ENCODE peak calls at places on chromosomes 12 and 14, in eight cellular contexts. One of them, this sample, is unnamed.

GRCh38 chr12:123696209-123696608 is 15.9 kb upstream of the ATP6V0A2 start:
- DNase-seq in GM19239: no peak
- DNase-seq in iris pigment epithelial cell: no peak
- DNase-seq in T-helper 2 cell: no peak
- DNase-seq in NCI-H345: no peak
- DNase-seq in ovary: no peak
- DNase-seq in RWPE1: no peak
- DNase-seq in posterior cingulate gyrus: no peak
- DNase-seq in this sample: no peak

GRCh38 chr12:77845831-77846230 is 15.1 kb downstream of the NAV3 start:
- DNase-seq in posterior cingulate gyrus: no peak
- DNase-seq in T-helper 2 cell: no peak
- DNase-seq in RWPE1: peak
- DNase-seq in ovary: no peak
- DNase-seq in GM19239: no peak
- DNase-seq in iris pigment epithelial cell: peak
- DNase-seq in NCI-H345: no peak
- DNase-seq in this sample: no peak

GRCh38 chr12:86230516-86231146 is 25.6 kb downstream of the MGAT4C start:
- DNase-seq in ovary: no peak
- DNase-seq in posterior cingulate gyrus: no peak
- DNase-seq in RWPE1: peak
- DNase-seq in iris pigment epithelial cell: peak
- DNase-seq in T-helper 2 cell: no peak
- DNase-seq in NCI-H345: no peak
- DNase-seq in GM19239: no peak
- DNase-seq in this sample: no peak

GRCh38 chr14:94671870-94672444 is 59.8 kb downstream of the SERPINA3 start:
- DNase-seq in iris pigment epithelial cell: no peak
- DNase-seq in T-helper 2 cell: no peak
- DNase-seq in posterior cingulate gyrus: no peak
- DNase-seq in GM19239: no peak
- DNase-seq in RWPE1: no peak
- DNase-seq in NCI-H345: no peak
- DNase-seq in ovary: no peak
- DNase-seq in this sample: no peak

GRCh38 chr12:79098530-79098929 is 234.0 kb downstream of the SYT1 start:
- DNase-seq in GM19239: no peak
- DNase-seq in T-helper 2 cell: no peak
- DNase-seq in ovary: no peak
- DNase-seq in NCI-H345: no peak
- DNase-seq in posterior cingulate gyrus: no peak
- DNase-seq in iris pigment epithelial cell: peak
- DNase-seq in RWPE1: no peak
- DNase-seq in this sample: no peak

GRCh38 chr14:90087433-90087832 is 25.6 kb downstream of the KCNK13 start:
- DNase-seq in posterior cingulate gyrus: peak
- DNase-seq in RWPE1: peak
- DNase-seq in GM19239: no peak
- DNase-seq in T-helper 2 cell: no peak
- DNase-seq in ovary: no peak
- DNase-seq in iris pigment epithelial cell: peak
- DNase-seq in NCI-H345: no peak
- DNase-seq in this sample: no peak

GRCh38 chr12:52903855-52904508 is 894 bp downstream of the KRT8 start:
- DNase-seq in posterior cingulate gyrus: no peak
- DNase-seq in RWPE1: peak
- DNase-seq in ovary: peak
- DNase-seq in NCI-H345: peak
- DNase-seq in iris pigment epithelial cell: peak
- DNase-seq in GM19239: peak
- DNase-seq in T-helper 2 cell: peak
- DNase-seq in this sample: peak

GRCh38 chr14:53767566-53767965 is 189.1 kb downstream of the BMP4 start:
- DNase-seq in NCI-H345: peak
- DNase-seq in posterior cingulate gyrus: no peak
- DNase-seq in RWPE1: no peak
- DNase-seq in iris pigment epithelial cell: no peak
- DNase-seq in GM19239: no peak
- DNase-seq in ovary: no peak
- DNase-seq in T-helper 2 cell: no peak
- DNase-seq in this sample: no peak

GRCh38 chr12:29316772-29317171 is 64.2 kb downstream of the ERGIC2 start:
- DNase-seq in ovary: no peak
- DNase-seq in RWPE1: no peak
- DNase-seq in T-helper 2 cell: no peak
- DNase-seq in iris pigment epithelial cell: peak
- DNase-seq in NCI-H345: no peak
- DNase-seq in GM19239: no peak
- DNase-seq in posterior cingulate gyrus: no peak
- DNase-seq in this sample: no peak

GRCh38 chr12:52920937-52921336 is 16.1 kb upstream of the KRT8 start:
- DNase-seq in RWPE1: no peak
- DNase-seq in iris pigment epithelial cell: no peak
- DNase-seq in T-helper 2 cell: no peak
- DNase-seq in posterior cingulate gyrus: no peak
- DNase-seq in NCI-H345: no peak
- DNase-seq in GM19239: no peak
- DNase-seq in ovary: no peak
- DNase-seq in this sample: no peak

GRCh38 chr12:104048162-104048561 is 1.8 kb downstream of the GLT8D2 start:
- DNase-seq in NCI-H345: no peak
- DNase-seq in iris pigment epithelial cell: no peak
- DNase-seq in posterior cingulate gyrus: no peak
- DNase-seq in ovary: no peak
- DNase-seq in GM19239: no peak
- DNase-seq in T-helper 2 cell: no peak
- DNase-seq in RWPE1: no peak
- DNase-seq in this sample: no peak

GRCh38 chr12:42760550-42760949 is 171.0 kb upstream of the PRICKLE1 start:
- DNase-seq in NCI-H345: no peak
- DNase-seq in RWPE1: no peak
- DNase-seq in ovary: no peak
- DNase-seq in T-helper 2 cell: no peak
- DNase-seq in GM19239: no peak
- DNase-seq in iris pigment epithelial cell: no peak
- DNase-seq in posterior cingulate gyrus: no peak
- DNase-seq in this sample: no peak

GRCh38 chr12:126944684-126945083 is 1322.3 kb upstream of the TMEM132C start:
- DNase-seq in ovary: no peak
- DNase-seq in RWPE1: no peak
- DNase-seq in GM19239: no peak
- DNase-seq in NCI-H345: no peak
- DNase-seq in iris pigment epithelial cell: no peak
- DNase-seq in posterior cingulate gyrus: no peak
- DNase-seq in T-helper 2 cell: no peak
- DNase-seq in this sample: no peak

GRCh38 chr12:124513297-124513867 is 54.0 kb downstream of the NCOR2 start:
- DNase-seq in NCI-H345: no peak
- DNase-seq in RWPE1: no peak
- DNase-seq in GM19239: no peak
- DNase-seq in ovary: no peak
- DNase-seq in posterior cingulate gyrus: no peak
- DNase-seq in T-helper 2 cell: no peak
- DNase-seq in iris pigment epithelial cell: no peak
- DNase-seq in this sample: no peak

GRCh38 chr12:88393017-88393767 is 187.1 kb downstream of the KITLG start:
- DNase-seq in ovary: no peak
- DNase-seq in NCI-H345: no peak
- DNase-seq in GM19239: no peak
- DNase-seq in posterior cingulate gyrus: no peak
- DNase-seq in RWPE1: no peak
- DNase-seq in iris pigment epithelial cell: peak
- DNase-seq in T-helper 2 cell: no peak
- DNase-seq in this sample: no peak

GRCh38 chr14:106586098-106586704 is 1059.8 kb downstream of the TMEM121 start:
- DNase-seq in GM19239: peak
- DNase-seq in RWPE1: peak
- DNase-seq in posterior cingulate gyrus: no peak
- DNase-seq in NCI-H345: peak
- DNase-seq in iris pigment epithelial cell: no peak
- DNase-seq in ovary: no peak
- DNase-seq in T-helper 2 cell: peak
- DNase-seq in this sample: peak

GRCh38 chr12:6950401-6950801 is 755 bp upstream of the PTPN6 start:
- DNase-seq in NCI-H345: no peak
- DNase-seq in posterior cingulate gyrus: no peak
- DNase-seq in T-helper 2 cell: no peak
- DNase-seq in GM19239: no peak
- DNase-seq in iris pigment epithelial cell: no peak
- DNase-seq in ovary: peak
- DNase-seq in RWPE1: no peak
- DNase-seq in this sample: peak

GRCh38 chr14:84128025-84128424 is 1401.9 kb upstream of the FLRT2 start:
- DNase-seq in ovary: no peak
- DNase-seq in posterior cingulate gyrus: no peak
- DNase-seq in T-helper 2 cell: no peak
- DNase-seq in iris pigment epithelial cell: peak
- DNase-seq in GM19239: no peak
- DNase-seq in RWPE1: no peak
- DNase-seq in NCI-H345: no peak
- DNase-seq in this sample: no peak

GRCh38 chr14:52013984-52014600 is 24.7 kb downstream of the RTRAF start:
- DNase-seq in NCI-H345: no peak
- DNase-seq in RWPE1: no peak
- DNase-seq in posterior cingulate gyrus: peak
- DNase-seq in iris pigment epithelial cell: no peak
- DNase-seq in T-helper 2 cell: no peak
- DNase-seq in ovary: no peak
- DNase-seq in GM19239: no peak
- DNase-seq in this sample: no peak

GRCh38 chr14:52060080-52060479 is 8.8 kb downstream of the NID2 start:
- DNase-seq in T-helper 2 cell: no peak
- DNase-seq in RWPE1: no peak
- DNase-seq in posterior cingulate gyrus: no peak
- DNase-seq in GM19239: no peak
- DNase-seq in ovary: peak
- DNase-seq in NCI-H345: no peak
- DNase-seq in iris pigment epithelial cell: no peak
- DNase-seq in this sample: no peak

GRCh38 chr14:104795781-104796681 is 483 bp upstream of the AKT1 start:
- DNase-seq in NCI-H345: no peak
- DNase-seq in posterior cingulate gyrus: peak
- DNase-seq in iris pigment epithelial cell: peak
- DNase-seq in T-helper 2 cell: peak
- DNase-seq in RWPE1: peak
- DNase-seq in GM19239: peak
- DNase-seq in ovary: peak
- DNase-seq in this sample: peak

GRCh38 chr14:70067810-70068209 is 120.9 kb downstream of the SLC8A3 start:
- DNase-seq in ovary: no peak
- DNase-seq in posterior cingulate gyrus: no peak
- DNase-seq in RWPE1: no peak
- DNase-seq in GM19239: no peak
- DNase-seq in iris pigment epithelial cell: no peak
- DNase-seq in NCI-H345: no peak
- DNase-seq in T-helper 2 cell: no peak
- DNase-seq in this sample: no peak

GRCh38 chr14:95318870-95319311 is 817 bp downstream of the CLMN start:
- DNase-seq in iris pigment epithelial cell: no peak
- DNase-seq in posterior cingulate gyrus: no peak
- DNase-seq in RWPE1: no peak
- DNase-seq in T-helper 2 cell: no peak
- DNase-seq in GM19239: peak
- DNase-seq in ovary: no peak
- DNase-seq in NCI-H345: no peak
- DNase-seq in this sample: no peak

GRCh38 chr14:99430491-99430890 is 50.2 kb downstream of the SETD3 start:
- DNase-seq in T-helper 2 cell: no peak
- DNase-seq in NCI-H345: no peak
- DNase-seq in posterior cingulate gyrus: no peak
- DNase-seq in iris pigment epithelial cell: peak
- DNase-seq in GM19239: peak
- DNase-seq in ovary: no peak
- DNase-seq in RWPE1: peak
- DNase-seq in this sample: no peak

GRCh38 chr14:55430024-55430690 is 10.3 kb downstream of the TBPL2 start:
- DNase-seq in posterior cingulate gyrus: no peak
- DNase-seq in RWPE1: peak
- DNase-seq in GM19239: no peak
- DNase-seq in iris pigment epithelial cell: peak
- DNase-seq in NCI-H345: peak
- DNase-seq in ovary: no peak
- DNase-seq in T-helper 2 cell: peak
- DNase-seq in this sample: peak

GRCh38 chr14:24066490-24067132 is 4.8 kb upstream of the CPNE6 start:
- DNase-seq in GM19239: no peak
- DNase-seq in RWPE1: no peak
- DNase-seq in posterior cingulate gyrus: no peak
- DNase-seq in NCI-H345: no peak
- DNase-seq in T-helper 2 cell: no peak
- DNase-seq in ovary: no peak
- DNase-seq in iris pigment epithelial cell: no peak
- DNase-seq in this sample: no peak

GRCh38 chr12:40152783-40153383 is 47.0 kb upstream of the SLC2A13 start:
- DNase-seq in RWPE1: no peak
- DNase-seq in NCI-H345: peak
- DNase-seq in T-helper 2 cell: no peak
- DNase-seq in ovary: peak
- DNase-seq in iris pigment epithelial cell: peak
- DNase-seq in GM19239: no peak
- DNase-seq in posterior cingulate gyrus: peak
- DNase-seq in this sample: peak

GRCh38 chr14:101840649-101841365 is 79.3 kb downstream of the PPP2R5C start:
- DNase-seq in GM19239: no peak
- DNase-seq in RWPE1: no peak
- DNase-seq in ovary: no peak
- DNase-seq in posterior cingulate gyrus: no peak
- DNase-seq in NCI-H345: no peak
- DNase-seq in T-helper 2 cell: no peak
- DNase-seq in iris pigment epithelial cell: no peak
- DNase-seq in this sample: no peak

GRCh38 chr14:51719970-51720369 is 68.3 kb downstream of the FRMD6 start:
- DNase-seq in GM19239: no peak
- DNase-seq in iris pigment epithelial cell: no peak
- DNase-seq in T-helper 2 cell: no peak
- DNase-seq in posterior cingulate gyrus: no peak
- DNase-seq in ovary: no peak
- DNase-seq in NCI-H345: no peak
- DNase-seq in RWPE1: no peak
- DNase-seq in this sample: no peak